ENCODE peak calls at places on chromosome 7, in six cellular contexts. One of them, this sample, is unnamed.

GRCh38 chr7:114415054-114415997 is 711 bp downstream of the FOXP2 start:
- DNase-seq in HEK293T: no peak
- DNase-seq in A549: no peak
- DNase-seq in IMR-90: no peak
- DNase-seq in GM12878: no peak
- DNase-seq in HepG2: no peak
- DNase-seq in this sample: no peak

GRCh38 chr7:45566386-45566785 is 7.8 kb upstream of the ADCY1 start:
- DNase-seq in HEK293T: no peak
- DNase-seq in A549: no peak
- DNase-seq in IMR-90: no peak
- DNase-seq in GM12878: no peak
- DNase-seq in HepG2: no peak
- DNase-seq in this sample: no peak

GRCh38 chr7:23472974-23473847 is 2.9 kb upstream of the IGF2BP3 start:
- DNase-seq in HEK293T: no peak
- DNase-seq in A549: no peak
- DNase-seq in IMR-90: no peak
- DNase-seq in GM12878: no peak
- DNase-seq in HepG2: peak
- DNase-seq in this sample: peak

GRCh38 chr7:127578036-127578684 is 7.2 kb downstream of the GCC1 start:
- DNase-seq in HEK293T: no peak
- DNase-seq in A549: no peak
- DNase-seq in IMR-90: peak
- DNase-seq in GM12878: no peak
- DNase-seq in HepG2: peak
- DNase-seq in this sample: no peak

GRCh38 chr7:2040201-2040892 is 192.4 kb downstream of the MAD1L1 start:
- DNase-seq in HEK293T: no peak
- DNase-seq in A549: no peak
- DNase-seq in IMR-90: no peak
- DNase-seq in GM12878: no peak
- DNase-seq in HepG2: no peak
- DNase-seq in this sample: no peak

GRCh38 chr7:32941181-32941995 is 15.9 kb upstream of the FKBP9 start:
- DNase-seq in HEK293T: no peak
- DNase-seq in A549: no peak
- DNase-seq in IMR-90: no peak
- DNase-seq in GM12878: no peak
- DNase-seq in HepG2: peak
- DNase-seq in this sample: no peak

GRCh38 chr7:27154901-27155815 is 1.3 kb downstream of the HOXA7 start:
- DNase-seq in HEK293T: no peak
- DNase-seq in A549: no peak
- DNase-seq in IMR-90: no peak
- DNase-seq in GM12878: no peak
- DNase-seq in HepG2: no peak
- DNase-seq in this sample: no peak

GRCh38 chr7:1346851-1347250 is 112.4 kb downstream of the MICALL2 start:
- DNase-seq in HEK293T: no peak
- DNase-seq in A549: no peak
- DNase-seq in IMR-90: no peak
- DNase-seq in GM12878: no peak
- DNase-seq in HepG2: no peak
- DNase-seq in this sample: no peak

GRCh38 chr7:33743594-33743993 is 161.7 kb upstream of the BMPER start:
- DNase-seq in HEK293T: no peak
- DNase-seq in A549: no peak
- DNase-seq in IMR-90: peak
- DNase-seq in GM12878: no peak
- DNase-seq in HepG2: no peak
- DNase-seq in this sample: no peak

GRCh38 chr7:523436-524336 is 4.0 kb upstream of the PDGFA start:
- DNase-seq in HEK293T: no peak
- DNase-seq in A549: no peak
- DNase-seq in IMR-90: no peak
- DNase-seq in GM12878: no peak
- DNase-seq in HepG2: no peak
- DNase-seq in this sample: peak

GRCh38 chr7:37007319-37007718 is 283.0 kb upstream of the AOAH start:
- DNase-seq in HEK293T: no peak
- DNase-seq in A549: no peak
- DNase-seq in IMR-90: no peak
- DNase-seq in GM12878: no peak
- DNase-seq in HepG2: no peak
- DNase-seq in this sample: no peak

GRCh38 chr7:2945171-2945570 is 98.5 kb downstream of the CARD11 start:
- DNase-seq in HEK293T: no peak
- DNase-seq in A549: no peak
- DNase-seq in IMR-90: no peak
- DNase-seq in GM12878: no peak
- DNase-seq in HepG2: no peak
- DNase-seq in this sample: no peak

GRCh38 chr7:129295015-129295423 is 70.2 kb downstream of the AHCYL2 start:
- DNase-seq in HEK293T: no peak
- DNase-seq in A549: no peak
- DNase-seq in IMR-90: peak
- DNase-seq in GM12878: no peak
- DNase-seq in HepG2: no peak
- DNase-seq in this sample: no peak

GRCh38 chr7:20299647-20300312 is 30.9 kb upstream of the ITGB8 start:
- DNase-seq in HEK293T: no peak
- DNase-seq in A549: no peak
- DNase-seq in IMR-90: peak
- DNase-seq in GM12878: peak
- DNase-seq in HepG2: no peak
- DNase-seq in this sample: no peak

GRCh38 chr7:105278973-105279687 is 109.6 kb downstream of the SRPK2 start:
- DNase-seq in HEK293T: no peak
- DNase-seq in A549: no peak
- DNase-seq in IMR-90: no peak
- DNase-seq in GM12878: no peak
- DNase-seq in HepG2: no peak
- DNase-seq in this sample: no peak

GRCh38 chr7:2870471-2870941 is 26.4 kb upstream of the GNA12 start:
- DNase-seq in HEK293T: no peak
- DNase-seq in A549: no peak
- DNase-seq in IMR-90: peak
- DNase-seq in GM12878: no peak
- DNase-seq in HepG2: no peak
- DNase-seq in this sample: no peak

GRCh38 chr7:132028144-132028920 is 471.9 kb upstream of the PODXL start:
- DNase-seq in HEK293T: no peak
- DNase-seq in A549: no peak
- DNase-seq in IMR-90: no peak
- DNase-seq in GM12878: no peak
- DNase-seq in HepG2: no peak
- DNase-seq in this sample: no peak

GRCh38 chr7:133730360-133730759 is 396.8 kb upstream of the LRGUK start:
- DNase-seq in HEK293T: no peak
- DNase-seq in A549: no peak
- DNase-seq in IMR-90: peak
- DNase-seq in GM12878: no peak
- DNase-seq in HepG2: no peak
- DNase-seq in this sample: no peak

GRCh38 chr7:157250605-157251228 is 86.1 kb upstream of the DNAJB6 start:
- DNase-seq in HEK293T: peak
- DNase-seq in A549: peak
- DNase-seq in IMR-90: peak
- DNase-seq in GM12878: no peak
- DNase-seq in HepG2: peak
- DNase-seq in this sample: peak

GRCh38 chr7:74028321-74028812 is 394 bp downstream of the ELN start:
- DNase-seq in HEK293T: no peak
- DNase-seq in A549: no peak
- DNase-seq in IMR-90: no peak
- DNase-seq in GM12878: no peak
- DNase-seq in HepG2: no peak
- DNase-seq in this sample: no peak

GRCh38 chr7:36207451-36208291 is 54.6 kb downstream of the EEPD1 start:
- DNase-seq in HEK293T: no peak
- DNase-seq in A549: peak
- DNase-seq in IMR-90: peak
- DNase-seq in GM12878: no peak
- DNase-seq in HepG2: peak
- DNase-seq in this sample: no peak

GRCh38 chr7:101518348-101518747 is 110.7 kb downstream of the MYL10 start:
- DNase-seq in HEK293T: no peak
- DNase-seq in A549: no peak
- DNase-seq in IMR-90: peak
- DNase-seq in GM12878: no peak
- DNase-seq in HepG2: no peak
- DNase-seq in this sample: no peak

GRCh38 chr7:132500727-132501410 is 75.4 kb downstream of the PLXNA4 start:
- DNase-seq in HEK293T: peak
- DNase-seq in A549: no peak
- DNase-seq in IMR-90: no peak
- DNase-seq in GM12878: no peak
- DNase-seq in HepG2: no peak
- DNase-seq in this sample: peak

GRCh38 chr7:7931626-7932025 is 37.0 kb upstream of the GLCCI1 start:
- DNase-seq in HEK293T: no peak
- DNase-seq in A549: no peak
- DNase-seq in IMR-90: no peak
- DNase-seq in GM12878: no peak
- DNase-seq in HepG2: no peak
- DNase-seq in this sample: no peak

GRCh38 chr7:99461221-99461620 is 4.7 kb downstream of the ATP5MF start:
- DNase-seq in HEK293T: no peak
- DNase-seq in A549: no peak
- DNase-seq in IMR-90: no peak
- DNase-seq in GM12878: no peak
- DNase-seq in HepG2: no peak
- DNase-seq in this sample: no peak
- TF ChIP-seq BHLHE40 in HEK293T: no peak
- TF ChIP-seq BHLHE40 in A549: no peak
- TF ChIP-seq BHLHE40 in IMR-90: no peak
- TF ChIP-seq BHLHE40 in GM12878: no peak
- TF ChIP-seq BHLHE40 in HepG2: no peak
- TF ChIP-seq BHLHE40 in this sample: no peak

GRCh38 chr7:139651308-139651707 is 126.5 kb downstream of the HIPK2 start:
- DNase-seq in HEK293T: no peak
- DNase-seq in A549: no peak
- DNase-seq in IMR-90: peak
- DNase-seq in GM12878: no peak
- DNase-seq in HepG2: no peak
- DNase-seq in this sample: no peak
- TF ChIP-seq BHLHE40 in HEK293T: no peak
- TF ChIP-seq BHLHE40 in A549: no peak
- TF ChIP-seq BHLHE40 in IMR-90: peak
- TF ChIP-seq BHLHE40 in GM12878: peak
- TF ChIP-seq BHLHE40 in HepG2: peak
- TF ChIP-seq BHLHE40 in this sample: peak

GRCh38 chr7:77439572-77439971 is 23.4 kb upstream of the GSAP start:
- DNase-seq in HEK293T: no peak
- DNase-seq in A549: peak
- DNase-seq in IMR-90: no peak
- DNase-seq in GM12878: no peak
- DNase-seq in HepG2: peak
- DNase-seq in this sample: no peak

GRCh38 chr7:77444123-77444522 is 28.0 kb upstream of the GSAP start:
- DNase-seq in HEK293T: no peak
- DNase-seq in A549: no peak
- DNase-seq in IMR-90: peak
- DNase-seq in GM12878: no peak
- DNase-seq in HepG2: no peak
- DNase-seq in this sample: no peak

GRCh38 chr7:77447616-77448015 is 31.5 kb upstream of the GSAP start:
- DNase-seq in HEK293T: no peak
- DNase-seq in A549: no peak
- DNase-seq in IMR-90: no peak
- DNase-seq in GM12878: no peak
- DNase-seq in HepG2: no peak
- DNase-seq in this sample: no peak

GRCh38 chr7:77441046-77441445 is 24.9 kb upstream of the GSAP start:
- DNase-seq in HEK293T: no peak
- DNase-seq in A549: no peak
- DNase-seq in IMR-90: no peak
- DNase-seq in GM12878: no peak
- DNase-seq in HepG2: no peak
- DNase-seq in this sample: no peak

GRCh38 chr7:77442631-77443420 is 26.7 kb upstream of the GSAP start:
- DNase-seq in HEK293T: no peak
- DNase-seq in A549: no peak
- DNase-seq in IMR-90: peak
- DNase-seq in GM12878: no peak
- DNase-seq in HepG2: no peak
- DNase-seq in this sample: no peak
- TF ChIP-seq BHLHE40 in HEK293T: no peak
- TF ChIP-seq BHLHE40 in A549: no peak
- TF ChIP-seq BHLHE40 in IMR-90: no peak
- TF ChIP-seq BHLHE40 in GM12878: no peak
- TF ChIP-seq BHLHE40 in HepG2: no peak
- TF ChIP-seq BHLHE40 in this sample: no peak

GRCh38 chr7:99243751-99244337 is 28.8 kb upstream of the MYH16 start:
- DNase-seq in HEK293T: no peak
- DNase-seq in A549: no peak
- DNase-seq in IMR-90: no peak
- DNase-seq in GM12878: no peak
- DNase-seq in HepG2: no peak
- DNase-seq in this sample: no peak

GRCh38 chr7:99249985-99250575 is 22.6 kb upstream of the MYH16 start:
- DNase-seq in HEK293T: no peak
- DNase-seq in A549: no peak
- DNase-seq in IMR-90: no peak
- DNase-seq in GM12878: no peak
- DNase-seq in HepG2: no peak
- DNase-seq in this sample: no peak

GRCh38 chr7:99252166-99252895 is 20.3 kb upstream of the MYH16 start:
- DNase-seq in HEK293T: no peak
- DNase-seq in A549: no peak
- DNase-seq in IMR-90: no peak
- DNase-seq in GM12878: no peak
- DNase-seq in HepG2: no peak
- DNase-seq in this sample: no peak

GRCh38 chr7:99244942-99245341 is 27.7 kb upstream of the MYH16 start:
- DNase-seq in HEK293T: no peak
- DNase-seq in A549: no peak
- DNase-seq in IMR-90: peak
- DNase-seq in GM12878: no peak
- DNase-seq in HepG2: no peak
- DNase-seq in this sample: no peak

DNA sequence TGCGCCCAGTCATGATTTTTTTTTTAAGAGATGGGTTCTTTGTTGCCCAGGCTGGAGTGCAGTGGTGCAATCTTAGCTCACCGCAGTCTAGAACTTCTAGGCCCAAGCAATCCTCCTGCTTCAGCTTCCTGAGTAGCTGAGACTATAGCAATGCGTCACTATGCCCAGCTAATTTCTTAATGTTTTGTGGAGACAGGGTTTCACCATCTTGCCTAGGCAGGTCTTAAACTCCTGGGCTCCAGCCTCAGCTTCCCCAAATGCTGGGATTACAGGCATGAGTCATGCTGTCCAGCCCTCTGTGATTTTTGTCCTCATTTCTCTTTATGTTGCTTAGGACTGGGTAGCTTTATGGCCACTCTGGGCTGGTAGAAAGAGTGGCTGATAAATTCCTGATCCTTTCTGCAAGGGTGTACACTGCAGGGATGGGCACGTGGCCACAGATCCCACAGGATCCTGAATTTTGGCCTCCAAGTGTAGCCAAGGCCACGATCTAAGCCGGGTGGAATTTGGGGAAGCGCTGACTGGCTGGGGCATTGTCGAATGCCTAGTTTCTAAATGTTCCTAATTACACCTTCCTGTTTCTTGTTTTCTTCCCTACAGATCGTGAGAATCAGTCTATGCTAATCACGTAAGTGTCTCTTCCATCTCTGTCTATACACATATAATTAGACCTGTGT is 24.1 kb upstream of the MYH16 start:
- DNase-seq in HEK293T: no peak
- DNase-seq in A549: no peak
- DNase-seq in IMR-90: no peak
- DNase-seq in GM12878: no peak
- DNase-seq in HepG2: no peak
- DNase-seq in this sample: no peak
- TF ChIP-seq BHLHE40 in HEK293T: no peak
- TF ChIP-seq BHLHE40 in A549: no peak
- TF ChIP-seq BHLHE40 in IMR-90: no peak
- TF ChIP-seq BHLHE40 in GM12878: no peak
- TF ChIP-seq BHLHE40 in HepG2: no peak
- TF ChIP-seq BHLHE40 in this sample: no peak

This sample was measured in K562.